ENCODE peak calls at places on chromosomes 1 and 21, in six cellular contexts. G, E, L, R, F and U are unnamed samples.

GRCh38 chr21:35382696-35383095 is 333.6 kb upstream of the RUNX1 start:
- DNase-seq in L (no peak), F (no peak), G (no peak), E (no peak), R (no peak), U (no peak)

GRCh38 chr1:218718977-218719376 is 373.8 kb downstream of the TGFB2 start:
- DNase-seq in E (no peak), R (peak), L (peak), G (no peak), F (no peak), U (no peak)

GRCh38 chr21:41567901-41568510 is 60.0 kb upstream of the TMPRSS2 start:
- DNase-seq in R (no peak), G (no peak), L (no peak), F (no peak), E (no peak), U (no peak)

GRCh38 chr1:2446394-2446793 is 29.7 kb upstream of the PLCH2 start:
- DNase-seq in F (no peak), G (peak), L (no peak), R (no peak), E (no peak), U (no peak)

GRCh38 chr21:18244721-18245486 is at the start of gene CHODL:
- DNase-seq in G (no peak), R (no peak), L (no peak), F (no peak), E (no peak), U (no peak)

GRCh38 chr1:182299728-182300581 is 91.6 kb downstream of the GLUL start:
- DNase-seq in F (peak), R (no peak), L (peak), E (no peak), G (peak), U (no peak)

GRCh38 chr1:158527190-158527815 is 26.9 kb downstream of the OR6Y1 start:
- DNase-seq in G (no peak), E (no peak), F (peak), L (peak), R (no peak), U (no peak)

GRCh38 chr1:172460901-172461315 is 17.0 kb upstream of the PIGC start:
- DNase-seq in L (peak), F (peak), E (no peak), R (no peak), G (no peak), U (no peak)

GRCh38 chr1:201264554-201264953 is 18.8 kb upstream of the PKP1 start:
- DNase-seq in L (no peak), F (no peak), E (no peak), R (no peak), G (no peak), U (no peak)

GRCh38 chr1:205065666-205066065 is 18.6 kb downstream of the TMEM81 start:
- DNase-seq in F (no peak), L (no peak), R (no peak), E (no peak), G (no peak), U (no peak)

GRCh38 chr21:42461185-42461520 is 34.9 kb downstream of the RSPH1 start:
- DNase-seq in R (no peak), L (no peak), E (no peak), G (no peak), F (no peak), U (no peak)

GRCh38 chr1:107141491-107142369 is 891 bp downstream of the NTNG1 start:
- DNase-seq in G (peak), F (peak), E (no peak), R (peak), L (peak), U (no peak)

GRCh38 chr21:28421716-28422480 is 570.8 kb downstream of the LTN1 start:
- DNase-seq in F (no peak), L (peak), R (peak), G (no peak), E (no peak), U (no peak)

GRCh38 chr1:171142081-171142450 is 43.0 kb upstream of the FMO2 start:
- DNase-seq in L (peak), G (no peak), F (no peak), E (no peak), R (peak), U (no peak)

GRCh38 chr21:21860888-21861287 is 862.7 kb downstream of the NCAM2 start:
- DNase-seq in L (peak), F (no peak), R (no peak), E (no peak), G (no peak), U (no peak)

GRCh38 chr1:159970932-159971342 is 16.9 kb upstream of the SLAMF9 start:
- DNase-seq in E (no peak), G (no peak), R (no peak), F (no peak), L (no peak), U (no peak)

GRCh38 chr21:43602277-43603229 is 56.7 kb downstream of the HSF2BP start:
- DNase-seq in F (no peak), G (no peak), R (no peak), L (no peak), E (no peak), U (no peak)

GRCh38 chr1:236841341-236841740 is 46.2 kb downstream of the MTR start:
- DNase-seq in L (no peak), G (no peak), E (no peak), F (no peak), R (no peak), U (no peak)

GRCh38 chr1:117146570-117147340 is 25.2 kb upstream of the TRIM45 start:
- DNase-seq in F (peak), E (no peak), L (peak), G (no peak), R (peak), U (no peak)

GRCh38 chr1:223531742-223532341 is 133.7 kb downstream of the CAPN8 start:
- DNase-seq in L (peak), G (peak), R (peak), E (peak), F (peak), U (peak)

GRCh38 chr1:185045793-185046441 is 559 bp downstream of the RNF2 start:
- DNase-seq in E (peak), L (peak), G (peak), F (no peak), R (peak), U (peak)

GRCh38 chr1:203465943-203466342 is 9.7 kb upstream of the PRELP start:
- DNase-seq in R (no peak), E (no peak), G (no peak), F (no peak), L (no peak), U (no peak)

GRCh38 chr21:16407403-16408279 is 677.9 kb downstream of the USP25 start:
- DNase-seq in R (peak), G (no peak), F (no peak), L (no peak), E (no peak), U (no peak)

GRCh38 chr1:151309851-151310323 is 17.3 kb downstream of the PI4KB start:
- DNase-seq in E (no peak), L (peak), R (peak), F (no peak), G (no peak), U (no peak)

GRCh38 chr1:234136073-234136472 is 231.6 kb downstream of the SLC35F3 start:
- DNase-seq in E (no peak), F (no peak), R (no peak), G (no peak), L (no peak), U (no peak)

GRCh38 chr1:234602334-234603220 is 7.4 kb downstream of the IRF2BP2 start:
- DNase-seq in R (peak), G (no peak), F (peak), L (peak), E (no peak), U (no peak)

GRCh38 chr21:43603641-43604504 is 55.4 kb downstream of the HSF2BP start:
- DNase-seq in F (no peak), R (peak), E (no peak), G (no peak), L (peak), U (no peak)

GRCh38 chr1:91797164-91797563 is 88.8 kb downstream of the TGFBR3 start:
- DNase-seq in L (no peak), E (no peak), F (no peak), R (no peak), G (no peak), U (no peak)

GRCh38 chr1:242585616-242586354 is 61.3 kb upstream of the PLD5 start:
- DNase-seq in E (no peak), L (no peak), G (no peak), F (no peak), R (no peak), U (no peak)

GRCh38 chr1:150577557-150578277 is 1.7 kb downstream of the MCL1 start:
- DNase-seq in L (peak), F (no peak), R (no peak), E (no peak), G (no peak), U (no peak)

GRCh38 chr1:159960721-159961381 is 6.8 kb upstream of the SLAMF9 start:
- DNase-seq in G (no peak), E (no peak), L (peak), F (peak), R (peak), U (no peak)

GRCh38 chr1:204989266-204990058 is 53.5 kb upstream of the CNTN2 start:
- DNase-seq in F (no peak), G (peak), E (peak), R (peak), L (peak), U (peak)

GRCh38 chr1:187079330-187079729 is 250.6 kb downstream of the PLA2G4A start:
- DNase-seq in F (no peak), G (no peak), L (no peak), R (no peak), E (no peak), U (no peak)

GRCh38 chr21:46214478-46215340 is 13.9 kb downstream of the LSS start:
- DNase-seq in E (no peak), L (no peak), R (no peak), F (no peak), G (no peak), U (no peak)